ENCODE peak calls at places on chromosomes 11 and 22, in four cellular contexts. Y is effector memory CD4-positive, alpha-beta T cell; H is BE2C; I is transverse colon. X is an unnamed sample. For H3K9me3 and H3K4me1, the result is how much of the 10 kb centered on the place peaks cover.

GRCh38 chr22:39220897-39221850 is 23.6 kb downstream of the PDGFB start:
- DNase-seq in I (no peak), Y (no peak), H (no peak), X (no peak)

GRCh38 chr22:46846154-46846831 is 83.8 kb downstream of the TBC1D22A start:
- DNase-seq in I (no peak), H (no peak), Y (no peak), X (no peak)

GRCh38 chr22:40243891-40244290 is 66.2 kb downstream of the TNRC6B start:
- DNase-seq in H (no peak), I (no peak), Y (no peak), X (no peak)

GRCh38 chr22:27578937-27579617 is 222.5 kb downstream of the MN1 start:
- DNase-seq in I (no peak), H (no peak), Y (no peak), X (no peak)

GRCh38 chr22:32926600-32926999 is 125.1 kb downstream of the TIMP3 start:
- DNase-seq in Y (no peak), I (no peak), H (no peak), X (no peak)

GRCh38 chr11:130832571-130833432 is 83.5 kb downstream of the SNX19 start:
- DNase-seq in H (no peak), Y (no peak), I (no peak), X (no peak)

GRCh38 chr11:117560786-117561530 is 233.3 kb downstream of the CEP164 start:
- DNase-seq in Y (no peak), H (no peak), I (no peak), X (no peak)

GRCh38 chr11:78796956-78797355 is 222.3 kb upstream of the NARS2 start:
- DNase-seq in I (no peak), Y (no peak), H (no peak), X (no peak)

GRCh38 chr11:93444671-93445073 is 98.5 kb downstream of the SMCO4 start:
- DNase-seq in I (no peak), Y (peak), H (no peak), X (no peak)

GRCh38 chr11:70065318-70066135 is 12.6 kb upstream of the ANO1 start:
- DNase-seq in I (no peak), Y (no peak), H (no peak), X (no peak)

GRCh38 chr11:102842930-102843329 is 479 bp downstream of the MMP3 start:
- DNase-seq in I (no peak), H (no peak), Y (no peak), X (no peak)

GRCh38 chr22:22458387-22458786 is 50.2 kb downstream of the ZNF280B start:
- DNase-seq in Y (no peak), I (no peak), H (no peak), X (no peak)

GRCh38 chr22:22458896-22459588 is 49.5 kb downstream of the ZNF280B start:
- DNase-seq in H (no peak), Y (no peak), I (no peak), X (no peak)

GRCh38 chr22:22452996-22453686 is 55.4 kb downstream of the ZNF280B start:
- DNase-seq in Y (no peak), I (no peak), H (no peak), X (no peak)

GRCh38 chr22:22452211-22452610 is 56.3 kb downstream of the ZNF280B start:
- DNase-seq in Y (no peak), I (no peak), H (no peak), X (no peak)

GRCh38 chr22:22454997-22455396 is 53.5 kb downstream of the ZNF280B start:
- DNase-seq in Y (no peak), H (no peak), I (no peak), X (no peak)
- H3K9me3 ChIP-seq in Y (under half), H (under half), I (under half), X (under half)

DNA sequence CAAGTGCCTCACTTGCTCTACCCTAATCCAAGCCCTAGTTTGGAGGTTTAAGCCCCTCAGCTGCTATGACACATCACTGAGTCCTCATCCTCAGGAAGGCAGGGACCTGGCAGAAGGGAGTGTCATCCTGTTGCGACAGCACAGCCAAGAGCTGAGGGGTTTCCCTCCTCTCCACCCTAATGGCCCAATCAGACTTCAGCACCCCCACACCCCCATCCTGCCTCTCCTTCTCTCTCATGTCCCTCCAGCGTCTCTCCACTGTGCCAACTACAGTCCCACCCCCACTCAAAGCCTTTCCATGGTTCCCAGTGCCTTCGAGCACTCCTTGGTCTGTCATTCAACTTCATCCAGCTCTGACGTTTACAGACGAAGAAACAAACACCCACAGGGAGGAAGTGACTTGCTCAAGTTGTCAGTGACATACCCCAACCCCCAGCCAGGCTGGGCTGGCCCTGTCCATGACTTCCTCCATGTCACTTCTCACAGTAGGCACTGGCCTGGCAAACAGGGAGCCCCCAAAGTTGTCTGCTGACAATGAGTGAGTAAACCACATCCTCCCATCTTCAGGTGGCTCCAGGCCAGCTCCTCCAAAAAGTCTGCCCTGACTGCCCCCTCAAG is 15.6 kb downstream of the ARAP1 start:
- DNase-seq in I (no peak), H (no peak), Y (peak), X (peak)
- H3K4me1 ChIP-seq in I (under half), H (under half), Y (under half), X (under half)

GRCh38 chr11:2655834-2656622 is 43.8 kb downstream of the KCNQ1OT1 start:
- DNase-seq in Y (no peak), I (no peak), H (no peak), X (no peak)

GRCh38 chr11:2655320-2655719 is 44.5 kb downstream of the KCNQ1OT1 start:
- DNase-seq in H (no peak), Y (no peak), I (no peak), X (no peak)

GRCh38 chr11:2657697-2658284 is 42.0 kb downstream of the KCNQ1OT1 start:
- DNase-seq in H (no peak), Y (no peak), I (no peak), X (no peak)

GRCh38 chr11:2653930-2654739 is 45.7 kb downstream of the KCNQ1OT1 start:
- DNase-seq in Y (no peak), H (no peak), I (no peak), X (no peak)

GRCh38 chr11:2656859-2657258 is 42.9 kb downstream of the KCNQ1OT1 start:
- DNase-seq in H (no peak), Y (no peak), I (no peak), X (no peak)
- H3K9me3 ChIP-seq in H (under half), Y (under half), I (under half), X (under half)

GRCh38 chr22:30206964-30207363 is 39.6 kb downstream of the LIF start:
- DNase-seq in I (no peak), H (no peak), Y (no peak), X (peak)
- H3K4me1 ChIP-seq in I (under half), H (under half), Y (under half), X (under half)

DNA sequence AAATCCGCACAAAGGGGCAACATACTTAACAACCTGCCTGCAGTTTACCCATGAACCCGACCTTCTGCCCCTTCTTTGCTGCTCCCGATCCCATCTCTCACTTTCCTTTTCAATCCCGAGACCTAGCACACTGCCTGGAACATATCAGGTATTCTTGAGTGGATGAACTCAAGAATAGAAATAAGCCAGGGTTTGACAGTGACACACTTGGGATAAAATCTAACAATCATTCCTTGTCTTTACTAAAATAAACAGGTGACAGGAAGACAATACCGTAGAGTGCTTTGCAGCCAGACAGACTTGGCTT is 954 bp downstream of the UFD1 start:
- DNase-seq in Y (no peak), I (no peak), H (no peak), X (no peak)
- H3K9me3 ChIP-seq in Y (under half), I (under half), H (under half), X (under half)

GRCh38 chr11:96230686-96231085 is 112.3 kb downstream of the MAML2 start:
- DNase-seq in H (no peak), I (no peak), Y (no peak), X (no peak)

GRCh38 chr11:96227244-96227643 is 115.8 kb downstream of the MAML2 start:
- DNase-seq in Y (no peak), H (no peak), I (no peak), X (no peak)

GRCh38 chr11:96229354-96229973 is 113.5 kb downstream of the MAML2 start:
- DNase-seq in Y (no peak), H (no peak), I (no peak), X (no peak)

GRCh38 chr11:96228472-96228871 is 114.5 kb downstream of the MAML2 start:
- DNase-seq in Y (no peak), H (peak), I (peak), X (peak)

DNA sequence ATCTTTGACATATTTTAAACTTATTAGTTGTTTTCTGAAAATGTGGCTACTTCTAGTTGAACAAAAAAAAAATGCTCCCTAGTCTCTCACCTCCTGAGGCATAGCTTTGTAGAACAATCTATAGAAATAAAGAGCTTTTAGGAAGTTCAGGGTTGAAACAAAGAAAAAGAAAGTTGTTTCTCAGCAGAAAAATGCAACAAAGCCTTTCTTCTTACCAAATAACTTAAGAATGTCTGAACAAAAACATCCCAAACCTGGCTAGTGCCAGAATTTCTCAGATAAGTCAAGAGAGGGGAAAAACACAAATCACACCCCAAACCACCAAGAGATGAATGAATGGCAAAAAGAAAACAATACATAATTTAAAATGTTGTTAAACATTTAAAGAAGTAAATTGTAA is 114.1 kb downstream of the MAML2 start:
- DNase-seq in Y (no peak), H (no peak), I (no peak), X (no peak)
- H3K4me1 ChIP-seq in Y (under half), H (under half), I (under half), X (under half)

GRCh38 chr22:49889071-49889470 is 29.2 kb downstream of the ALG12 start:
- DNase-seq in Y (no peak), H (no peak), I (no peak), X (no peak)
- H3K9me3 ChIP-seq in Y (under half), H (under half), I (under half), X (under half)

DNA sequence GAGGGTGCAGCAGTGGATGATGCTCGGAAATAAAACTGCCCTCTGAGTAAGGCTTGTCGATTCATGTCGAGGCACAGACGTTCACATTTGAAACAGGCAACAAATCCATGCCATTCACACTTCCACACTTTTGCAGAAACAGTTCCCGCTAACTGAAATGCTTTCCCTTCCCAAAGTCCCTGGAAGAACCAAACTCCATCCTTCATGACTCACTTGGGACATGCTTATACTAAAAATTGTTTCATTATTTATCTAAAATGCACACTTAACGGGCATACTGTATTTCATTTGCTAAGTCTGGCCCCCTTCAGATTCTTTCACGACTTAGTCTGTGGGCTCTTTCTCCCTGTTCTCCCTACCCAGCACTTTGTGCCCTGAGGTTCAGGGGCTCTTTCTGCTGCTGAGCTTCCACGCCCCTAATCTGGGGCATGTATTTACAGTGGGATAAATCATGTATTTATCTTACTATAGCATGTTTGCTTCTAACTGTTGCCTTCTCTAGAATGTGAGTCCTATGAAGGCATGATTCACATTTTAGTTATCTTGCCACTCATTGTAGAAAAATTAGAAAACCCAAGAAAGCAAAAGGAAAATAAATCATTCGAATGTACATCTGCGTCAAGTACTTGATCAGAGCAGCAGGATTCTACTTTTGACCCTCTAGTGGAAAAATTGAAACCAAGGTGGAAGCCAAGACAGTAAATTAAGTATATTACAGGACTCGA is 12.5 kb downstream of the SCGB1A1 start:
- DNase-seq in I (no peak), H (no peak), Y (no peak), X (no peak)
- H3K4me1 ChIP-seq in I (under half), H (under half), Y (under half), X (under half)

X was measured in lung.